ENCODE peak calls at places on chromosomes 2 and 18, in nine cellular contexts. One of them, this sample, is unnamed.

GRCh38 chr18:60411715-60412114 is 39.1 kb upstream of the MC4R start:
- DNase-seq in A549: no peak
- DNase-seq in cardiac muscle cell: peak; percentile 9
- DNase-seq in tibial artery: no peak
- DNase-seq in prostate gland: no peak
- DNase-seq in CD8-positive, alpha-beta T cell: no peak
- DNase-seq in breast epithelium: no peak
- DNase-seq in RWPE2: no peak
- DNase-seq in HepG2: no peak
- DNase-seq in this sample: no peak

GRCh38 chr2:101388232-101388631 is 929 bp upstream of the CREG2 start:
- DNase-seq in A549: peak; percentile 25
- DNase-seq in cardiac muscle cell: no peak
- DNase-seq in tibial artery: no peak
- DNase-seq in prostate gland: no peak
- DNase-seq in CD8-positive, alpha-beta T cell: no peak
- DNase-seq in breast epithelium: no peak
- DNase-seq in RWPE2: no peak
- DNase-seq in HepG2: no peak
- DNase-seq in this sample: no peak

GRCh38 chr2:233413529-233414272 is 59.4 kb downstream of the DGKD start:
- DNase-seq in A549: peak; percentile 96
- DNase-seq in cardiac muscle cell: no peak
- DNase-seq in tibial artery: peak; percentile 90
- DNase-seq in prostate gland: no peak
- DNase-seq in CD8-positive, alpha-beta T cell: peak; percentile 45
- DNase-seq in breast epithelium: no peak
- DNase-seq in RWPE2: peak; percentile 90
- DNase-seq in HepG2: peak; percentile 29
- DNase-seq in this sample: peak; percentile 64

GRCh38 chr18:57738078-57738477 is 65.0 kb downstream of the ATP8B1 start:
- DNase-seq in A549: peak; percentile 35
- DNase-seq in cardiac muscle cell: no peak
- DNase-seq in tibial artery: no peak
- DNase-seq in prostate gland: no peak
- DNase-seq in CD8-positive, alpha-beta T cell: no peak
- DNase-seq in breast epithelium: no peak
- DNase-seq in RWPE2: no peak
- DNase-seq in HepG2: peak; percentile 9
- DNase-seq in this sample: no peak

GRCh38 chr2:205461169-205461568 is 221.1 kb upstream of the NRP2 start:
- DNase-seq in A549: no peak
- DNase-seq in cardiac muscle cell: no peak
- DNase-seq in tibial artery: no peak
- DNase-seq in prostate gland: no peak
- DNase-seq in CD8-positive, alpha-beta T cell: no peak
- DNase-seq in breast epithelium: no peak
- DNase-seq in RWPE2: no peak
- DNase-seq in HepG2: no peak
- DNase-seq in this sample: no peak

GRCh38 chr2:153068067-153068466 is 349.6 kb downstream of the ARL6IP6 start:
- DNase-seq in A549: no peak
- DNase-seq in cardiac muscle cell: no peak
- DNase-seq in tibial artery: no peak
- DNase-seq in prostate gland: no peak
- DNase-seq in CD8-positive, alpha-beta T cell: no peak
- DNase-seq in breast epithelium: no peak
- DNase-seq in RWPE2: no peak
- DNase-seq in HepG2: no peak
- DNase-seq in this sample: no peak

GRCh38 chr2:238845583-238846480 is 2.1 kb upstream of the TWIST2 start:
- DNase-seq in A549: no peak
- DNase-seq in cardiac muscle cell: no peak
- DNase-seq in tibial artery: no peak
- DNase-seq in prostate gland: no peak
- DNase-seq in CD8-positive, alpha-beta T cell: no peak
- DNase-seq in breast epithelium: no peak
- DNase-seq in RWPE2: no peak
- DNase-seq in HepG2: no peak
- DNase-seq in this sample: no peak

GRCh38 chr2:133765693-133766092 is 197.4 kb upstream of the NCKAP5 start:
- DNase-seq in A549: peak; percentile 58
- DNase-seq in cardiac muscle cell: no peak
- DNase-seq in tibial artery: no peak
- DNase-seq in prostate gland: peak; percentile 30
- DNase-seq in CD8-positive, alpha-beta T cell: no peak
- DNase-seq in breast epithelium: no peak
- DNase-seq in RWPE2: no peak
- DNase-seq in HepG2: peak; percentile 88
- DNase-seq in this sample: no peak

GRCh38 chr18:80023173-80023572 is 11.1 kb upstream of the RBFA start:
- DNase-seq in A549: peak; percentile 49
- DNase-seq in cardiac muscle cell: no peak
- DNase-seq in tibial artery: no peak
- DNase-seq in prostate gland: no peak
- DNase-seq in CD8-positive, alpha-beta T cell: no peak
- DNase-seq in breast epithelium: no peak
- DNase-seq in RWPE2: no peak
- DNase-seq in HepG2: no peak
- DNase-seq in this sample: no peak

GRCh38 chr2:167944825-167945659 is 302.4 kb downstream of the STK39 start:
- DNase-seq in A549: no peak
- DNase-seq in cardiac muscle cell: no peak
- DNase-seq in tibial artery: no peak
- DNase-seq in prostate gland: no peak
- DNase-seq in CD8-positive, alpha-beta T cell: no peak
- DNase-seq in breast epithelium: no peak
- DNase-seq in RWPE2: no peak
- DNase-seq in HepG2: no peak
- DNase-seq in this sample: no peak

GRCh38 chr2:168157070-168157469 is 90.3 kb downstream of the STK39 start:
- DNase-seq in A549: no peak
- DNase-seq in cardiac muscle cell: no peak
- DNase-seq in tibial artery: no peak
- DNase-seq in prostate gland: no peak
- DNase-seq in CD8-positive, alpha-beta T cell: no peak
- DNase-seq in breast epithelium: no peak
- DNase-seq in RWPE2: no peak
- DNase-seq in HepG2: no peak
- DNase-seq in this sample: no peak

GRCh38 chr2:138964413-138964812 is 184.2 kb upstream of the NXPH2 start:
- DNase-seq in A549: no peak
- DNase-seq in cardiac muscle cell: no peak
- DNase-seq in tibial artery: no peak
- DNase-seq in prostate gland: no peak
- DNase-seq in CD8-positive, alpha-beta T cell: no peak
- DNase-seq in breast epithelium: no peak
- DNase-seq in RWPE2: no peak
- DNase-seq in HepG2: no peak
- DNase-seq in this sample: no peak

GRCh38 chr2:217853301-217853881 is 149.4 kb downstream of the TNS1 start:
- DNase-seq in A549: peak; percentile 8
- DNase-seq in cardiac muscle cell: no peak
- DNase-seq in tibial artery: no peak
- DNase-seq in prostate gland: no peak
- DNase-seq in CD8-positive, alpha-beta T cell: no peak
- DNase-seq in breast epithelium: no peak
- DNase-seq in RWPE2: no peak
- DNase-seq in HepG2: no peak
- DNase-seq in this sample: no peak

GRCh38 chr2:219125225-219125885 is 35.3 kb downstream of the NHEJ1 start:
- DNase-seq in A549: peak; percentile 57
- DNase-seq in cardiac muscle cell: no peak
- DNase-seq in tibial artery: no peak
- DNase-seq in prostate gland: no peak
- DNase-seq in CD8-positive, alpha-beta T cell: no peak
- DNase-seq in breast epithelium: no peak
- DNase-seq in RWPE2: no peak
- DNase-seq in HepG2: peak; percentile 77
- DNase-seq in this sample: peak; percentile 22

GRCh38 chr2:173079968-173080860 is 4.6 kb downstream of the MAP3K20 start:
- DNase-seq in A549: peak; percentile 66
- DNase-seq in cardiac muscle cell: no peak
- DNase-seq in tibial artery: no peak
- DNase-seq in prostate gland: no peak
- DNase-seq in CD8-positive, alpha-beta T cell: no peak
- DNase-seq in breast epithelium: no peak
- DNase-seq in RWPE2: no peak
- DNase-seq in HepG2: no peak
- DNase-seq in this sample: no peak

GRCh38 chr18:9549405-9549804 is 65.0 kb downstream of the PPP4R1 start:
- DNase-seq in A549: no peak
- DNase-seq in cardiac muscle cell: no peak
- DNase-seq in tibial artery: no peak
- DNase-seq in prostate gland: no peak
- DNase-seq in CD8-positive, alpha-beta T cell: no peak
- DNase-seq in breast epithelium: no peak
- DNase-seq in RWPE2: no peak
- DNase-seq in HepG2: no peak
- DNase-seq in this sample: no peak

GRCh38 chr2:64720543-64721325 is 67.0 kb upstream of the SERTAD2 start:
- DNase-seq in A549: no peak
- DNase-seq in cardiac muscle cell: no peak
- DNase-seq in tibial artery: no peak
- DNase-seq in prostate gland: no peak
- DNase-seq in CD8-positive, alpha-beta T cell: no peak
- DNase-seq in breast epithelium: no peak
- DNase-seq in RWPE2: no peak
- DNase-seq in HepG2: no peak
- DNase-seq in this sample: no peak

GRCh38 chr2:119407430-119408220 is 24.0 kb upstream of the TMEM37 start:
- DNase-seq in A549: peak; percentile 70
- DNase-seq in cardiac muscle cell: peak; percentile 74
- DNase-seq in tibial artery: no peak
- DNase-seq in prostate gland: peak; percentile 29
- DNase-seq in CD8-positive, alpha-beta T cell: peak; percentile 11
- DNase-seq in breast epithelium: no peak
- DNase-seq in RWPE2: no peak
- DNase-seq in HepG2: peak; percentile 73
- DNase-seq in this sample: no peak

GRCh38 chr2:7609556-7610323 is 692.5 kb downstream of the RNF144A start:
- DNase-seq in A549: no peak
- DNase-seq in cardiac muscle cell: no peak
- DNase-seq in tibial artery: no peak
- DNase-seq in prostate gland: no peak
- DNase-seq in CD8-positive, alpha-beta T cell: no peak
- DNase-seq in breast epithelium: no peak
- DNase-seq in RWPE2: no peak
- DNase-seq in HepG2: no peak
- DNase-seq in this sample: no peak

GRCh38 chr2:241215421-241215820 is 26.9 kb downstream of the ANO7 start:
- DNase-seq in A549: no peak
- DNase-seq in cardiac muscle cell: no peak
- DNase-seq in tibial artery: no peak
- DNase-seq in prostate gland: no peak
- DNase-seq in CD8-positive, alpha-beta T cell: no peak
- DNase-seq in breast epithelium: no peak
- DNase-seq in RWPE2: no peak
- DNase-seq in HepG2: no peak
- DNase-seq in this sample: no peak

DNA sequence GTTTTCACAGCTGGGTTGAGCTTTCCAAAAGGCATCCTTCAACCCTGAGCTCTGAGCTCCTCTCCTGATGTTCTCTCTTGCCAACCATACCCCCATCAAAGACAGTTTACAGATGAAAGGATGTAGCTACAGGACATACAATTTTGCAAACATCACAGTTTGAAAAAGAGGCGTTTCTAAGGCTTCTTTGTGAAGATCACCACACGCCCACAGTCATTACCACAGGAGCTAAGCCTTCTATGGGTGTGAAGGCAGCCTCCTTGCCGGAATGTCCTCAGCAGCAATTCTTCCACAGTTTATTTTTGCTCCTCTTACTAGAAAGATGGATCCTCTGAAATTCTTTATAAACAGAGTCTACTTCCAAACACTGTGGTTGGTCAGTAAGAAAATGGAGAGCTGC is 9.7 kb downstream of the KLF7 start:
- DNase-seq in A549: no peak
- DNase-seq in cardiac muscle cell: no peak
- DNase-seq in tibial artery: no peak
- DNase-seq in prostate gland: no peak
- DNase-seq in CD8-positive, alpha-beta T cell: no peak
- DNase-seq in breast epithelium: no peak
- DNase-seq in RWPE2: no peak
- DNase-seq in HepG2: no peak
- DNase-seq in this sample: no peak
- H3K4me3 ChIP-seq in A549: no peak overlapping the region
- H3K4me3 ChIP-seq in cardiac muscle cell: no peak overlapping the region
- H3K4me3 ChIP-seq in tibial artery: no peak overlapping the region
- H3K4me3 ChIP-seq in prostate gland: no peak overlapping the region
- H3K4me3 ChIP-seq in CD8-positive, alpha-beta T cell: no peak overlapping the region
- H3K4me3 ChIP-seq in breast epithelium: no peak overlapping the region
- H3K4me3 ChIP-seq in RWPE2: no peak overlapping the region
- H3K4me3 ChIP-seq in HepG2: no peak overlapping the region
- H3K4me3 ChIP-seq in this sample: no peak overlapping the region

GRCh38 chr18:12840382-12840781 is 43.7 kb downstream of the PTPN2 start:
- DNase-seq in A549: no peak
- DNase-seq in cardiac muscle cell: no peak
- DNase-seq in tibial artery: no peak
- DNase-seq in prostate gland: no peak
- DNase-seq in CD8-positive, alpha-beta T cell: no peak
- DNase-seq in breast epithelium: no peak
- DNase-seq in RWPE2: no peak
- DNase-seq in HepG2: no peak
- DNase-seq in this sample: no peak
- H3K4me1 ChIP-seq in A549: peaks cover 34% of the 10 kb centered on the region
- H3K4me1 ChIP-seq in cardiac muscle cell: peaks cover 10% of the 10 kb centered on the region
- H3K4me1 ChIP-seq in tibial artery: peaks cover 14% of the 10 kb centered on the region
- H3K4me1 ChIP-seq in prostate gland: no peaks in the 10 kb centered on the region
- H3K4me1 ChIP-seq in CD8-positive, alpha-beta T cell: peaks cover 46% of the 10 kb centered on the region
- H3K4me1 ChIP-seq in breast epithelium: peaks cover 9% of the 10 kb centered on the region
- H3K4me1 ChIP-seq in RWPE2: peaks cover 42% of the 10 kb centered on the region
- H3K4me1 ChIP-seq in HepG2: peaks cover 24% of the 10 kb centered on the region
- H3K4me1 ChIP-seq in this sample: peaks cover 14% of the 10 kb centered on the region

DNA sequence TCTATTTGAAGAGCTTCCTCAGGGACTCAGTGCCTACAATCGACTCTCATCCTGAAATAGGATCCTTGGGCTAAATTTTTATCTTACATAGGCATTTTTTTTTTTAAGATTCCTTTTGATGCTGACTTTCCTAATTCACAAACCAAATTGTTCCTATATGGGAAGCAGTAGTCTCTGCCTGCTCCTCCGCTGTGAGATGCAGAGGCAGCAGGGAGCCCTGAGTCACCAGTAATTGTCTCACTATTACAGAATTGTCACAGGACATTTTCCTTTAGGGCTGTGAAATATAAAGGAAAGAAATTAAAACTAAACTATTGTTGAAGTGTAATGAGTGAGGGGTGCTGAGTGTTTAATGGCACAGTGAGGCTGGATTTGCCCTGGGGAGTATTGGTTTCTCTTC is 63.8 kb downstream of the MYO3B start:
- DNase-seq in A549: no peak
- DNase-seq in cardiac muscle cell: no peak
- DNase-seq in tibial artery: no peak
- DNase-seq in prostate gland: no peak
- DNase-seq in CD8-positive, alpha-beta T cell: no peak
- DNase-seq in breast epithelium: no peak
- DNase-seq in RWPE2: no peak
- DNase-seq in HepG2: no peak
- DNase-seq in this sample: no peak
- TF ChIP-seq CTCF in A549: no peak
- TF ChIP-seq CTCF in cardiac muscle cell: no peak
- TF ChIP-seq CTCF in tibial artery: no peak
- TF ChIP-seq CTCF in prostate gland: no peak
- TF ChIP-seq CTCF in CD8-positive, alpha-beta T cell: no peak
- TF ChIP-seq CTCF in breast epithelium: no peak
- TF ChIP-seq CTCF in RWPE2: no peak
- TF ChIP-seq CTCF in HepG2: no peak
- TF ChIP-seq CTCF in this sample: no peak

GRCh38 chr2:171889333-171889732 is 4.7 kb downstream of the SLC25A12 start:
- DNase-seq in A549: no peak
- DNase-seq in cardiac muscle cell: no peak
- DNase-seq in tibial artery: no peak
- DNase-seq in prostate gland: no peak
- DNase-seq in CD8-positive, alpha-beta T cell: no peak
- DNase-seq in breast epithelium: no peak
- DNase-seq in RWPE2: no peak
- DNase-seq in HepG2: no peak
- DNase-seq in this sample: no peak
- H3K4me3 ChIP-seq in A549: no peak overlapping the region
- H3K4me3 ChIP-seq in cardiac muscle cell: no peak overlapping the region
- H3K4me3 ChIP-seq in tibial artery: no peak overlapping the region
- H3K4me3 ChIP-seq in prostate gland: no peak overlapping the region
- H3K4me3 ChIP-seq in CD8-positive, alpha-beta T cell: no peak overlapping the region
- H3K4me3 ChIP-seq in breast epithelium: no peak overlapping the region
- H3K4me3 ChIP-seq in RWPE2: no peak overlapping the region
- H3K4me3 ChIP-seq in HepG2: no peak overlapping the region
- H3K4me3 ChIP-seq in this sample: no peak overlapping the region

This sample was measured in left ventricle myocardium inferior.